ENCODE peak calls at places on chromosome 9, in five cellular contexts. G, W, Z, O and B are unnamed samples.

GRCh38 chr9:71285191-71285656 is 163.8 kb upstream of the TRPM3 start:
- DNase-seq in O (peak; percentile 63), Z (peak; percentile 80), W (peak; percentile 65), G (peak; percentile 3), B (no peak)

GRCh38 chr9:81313877-81314276 is 375.5 kb downstream of the TLE1 start:
- DNase-seq in Z (no peak), O (no peak), G (no peak), W (no peak), B (no peak)

GRCh38 chr9:114798793-114799427 is 6.9 kb downstream of the TNFSF15 start:
- DNase-seq in O (no peak), G (no peak), Z (no peak), W (no peak), B (no peak)

GRCh38 chr9:92132501-92132900 is 17.3 kb upstream of the SPTLC1 start:
- DNase-seq in G (no peak), O (no peak), Z (no peak), W (no peak), B (no peak)

GRCh38 chr9:81626511-81626910 is 62.8 kb downstream of the TLE1 start:
- DNase-seq in Z (peak; percentile 44), O (no peak), G (no peak), W (no peak), B (no peak)

GRCh38 chr9:95741631-95742030 is 133.9 kb upstream of the ERCC6L2 start:
- DNase-seq in O (no peak), W (no peak), Z (no peak), G (no peak), B (no peak)

GRCh38 chr9:12775373-12775962 is 648 bp downstream of the LURAP1L start:
- DNase-seq in Z (no peak), O (no peak), W (no peak), G (no peak), B (no peak)

GRCh38 chr9:41229408-41230401 is 40.6 kb upstream of the ZNG1F start:
- DNase-seq in O (peak; percentile 6), W (peak; percentile 28), G (no peak), Z (peak; percentile 15), B (peak; percentile 98)

GRCh38 chr9:110427497-110428104 is 89.9 kb upstream of the TXNDC8 start:
- DNase-seq in G (no peak), Z (peak; percentile 74), O (peak; percentile 29), W (peak; percentile 59), B (no peak)

GRCh38 chr9:115063058-115063850 is 54.7 kb downstream of the TNC start:
- DNase-seq in G (no peak), W (peak; percentile 34), O (no peak), Z (peak; percentile 7), B (no peak)

GRCh38 chr9:36788534-36788933 is 215.8 kb downstream of the MELK start:
- DNase-seq in O (peak; percentile 39), Z (peak; percentile 6), G (no peak), W (no peak), B (no peak)

GRCh38 chr9:86350006-86350755 is 4.0 kb downstream of the TUT7 start:
- DNase-seq in O (peak; percentile 82), G (no peak), W (no peak), Z (no peak), B (no peak)

GRCh38 chr9:135574943-135575342 is 13.4 kb downstream of the PAEP start:
- DNase-seq in W (no peak), Z (no peak), G (no peak), O (no peak), B (no peak)

GRCh38 chr9:96436063-96436455 is 13.9 kb upstream of the HABP4 start:
- DNase-seq in G (no peak), W (no peak), Z (no peak), O (no peak), B (no peak)

GRCh38 chr9:106883626-106884190 is 20.7 kb downstream of the ZNF462 start:
- DNase-seq in Z (peak; percentile 63), W (peak; percentile 59), O (no peak), G (no peak), B (no peak)

GRCh38 chr9:21931428-21931827 is 62.8 kb downstream of the CDKN2A start:
- DNase-seq in Z (no peak), O (no peak), G (no peak), W (no peak), B (no peak)

GRCh38 chr9:113609562-113610318 is 146.2 kb downstream of the RGS3 start:
- DNase-seq in G (no peak), O (no peak), W (peak; percentile 89), Z (peak; percentile 65), B (peak; percentile 67)

GRCh38 chr9:109278848-109279247 is 42.0 kb downstream of the EPB41L4B start:
- DNase-seq in O (no peak), G (no peak), Z (no peak), W (no peak), B (no peak)

GRCh38 chr9:135992486-135993408 is 31.6 kb upstream of the UBAC1 start:
- DNase-seq in G (peak; percentile 31), Z (peak; percentile 86), O (peak; percentile 88), W (peak; percentile 93), B (no peak)

GRCh38 chr9:93577940-93578682 is 1.7 kb downstream of the PHF2 start:
- DNase-seq in W (no peak), O (peak; percentile 16), G (no peak), Z (no peak), B (peak; percentile 56)

GRCh38 chr9:94922098-94922607 is 195.7 kb downstream of the AOPEP start:
- DNase-seq in O (no peak), G (no peak), Z (peak; percentile 98), W (peak; percentile 90), B (peak; percentile 95)

GRCh38 chr9:137278061-137278912 is 761 bp downstream of the TOR4A start:
- DNase-seq in Z (peak; percentile 14), O (peak; percentile 68), W (no peak), G (no peak), B (no peak)

GRCh38 chr9:137279741-137280477 is 2.4 kb downstream of the TOR4A start:
- DNase-seq in W (no peak), G (no peak), Z (no peak), O (no peak), B (peak; percentile 93)

GRCh38 chr9:137281345-137282116 is 4.0 kb downstream of the TOR4A start:
- DNase-seq in Z (no peak), G (no peak), W (no peak), O (no peak), B (no peak)

GRCh38 chr9:137278913-137279711 is 1.6 kb downstream of the TOR4A start:
- DNase-seq in G (no peak), O (no peak), W (no peak), Z (no peak), B (peak; percentile 92)

GRCh38 chr9:137280478-137281344 is 3.2 kb downstream of the TOR4A start:
- DNase-seq in O (no peak), Z (peak; percentile 28), G (no peak), W (peak; percentile 32), B (peak; percentile 94)
- TF ChIP-seq CTCF in O (no peak), Z (peak; percentile 46), G (no peak), W (peak; percentile 25), B (peak; percentile 82)

GRCh38 chr9:127505396-127506116 is 54.2 kb downstream of the LRSAM1 start:
- DNase-seq in W (peak; percentile 40), G (no peak), O (peak; percentile 50), Z (peak; percentile 59), B (no peak)
- TF ChIP-seq CTCF in W (peak; percentile 41), G (no peak), O (peak; percentile 67), Z (peak; percentile 77), B (peak; percentile 76)

GRCh38 chr9:98484218-98484617 is 224.5 kb downstream of the GABBR2 start:
- DNase-seq in O (no peak), G (no peak), W (no peak), Z (peak; percentile 39), B (no peak)
- TF ChIP-seq CTCF in O (no peak), G (no peak), W (peak; percentile 24), Z (peak; percentile 42), B (no peak)

DNA sequence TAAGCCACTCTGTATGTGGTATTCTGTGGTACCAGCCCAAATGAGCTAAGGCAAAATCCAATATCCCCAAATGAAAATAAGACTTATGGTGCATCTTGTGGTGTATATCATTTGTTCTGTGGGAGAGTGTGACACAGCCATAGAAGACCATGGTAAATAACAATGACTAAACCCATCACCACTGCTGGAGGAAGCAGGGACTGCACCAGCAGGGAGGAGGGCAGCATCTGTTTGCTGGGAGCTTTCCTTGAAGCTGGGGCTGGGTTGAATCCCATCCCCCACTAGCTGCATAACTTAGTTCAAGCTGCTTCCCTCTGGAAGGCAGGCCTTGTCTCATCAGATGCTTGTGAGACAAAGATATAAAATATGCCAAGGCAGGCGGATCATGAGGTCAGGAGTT is 14.2 kb downstream of the GADD45G start:
- DNase-seq in O (no peak), W (no peak), Z (no peak), G (no peak), B (no peak)
- TF ChIP-seq CTCF in O (no peak), W (no peak), Z (no peak), G (no peak), B (no peak)

GRCh38 chr9:4740623-4741364 is at the start of gene AK3:
- DNase-seq in W (peak; percentile 86), O (peak; percentile 94), G (peak; percentile 83), Z (peak; percentile 92), B (no peak)
- TF ChIP-seq CTCF in W (no peak), O (peak; percentile 49), G (no peak), Z (peak; percentile 32), B (peak; percentile 66)

GRCh38 chr9:122096620-122097415 is 3.7 kb upstream of the TTLL11 start:
- DNase-seq in Z (no peak), O (no peak), W (no peak), G (no peak), B (no peak)

GRCh38 chr9:122100756-122101155 is 7.6 kb upstream of the TTLL11 start:
- DNase-seq in O (no peak), Z (no peak), G (no peak), W (no peak), B (no peak)

GRCh38 chr9:122097679-122098315 is 4.7 kb upstream of the TTLL11 start:
- DNase-seq in Z (no peak), G (no peak), O (no peak), W (peak; percentile 60), B (no peak)

GRCh38 chr9:122102156-122102555 is 9.0 kb upstream of the TTLL11 start:
- DNase-seq in W (no peak), O (no peak), Z (no peak), G (no peak), B (no peak)

GRCh38 chr9:122099271-122099869 is 6.3 kb upstream of the TTLL11 start:
- DNase-seq in Z (peak; percentile 86), G (peak; percentile 74), W (peak; percentile 80), O (peak; percentile 84), B (no peak)
- TF ChIP-seq CTCF in Z (peak; percentile 86), G (peak; percentile 90), W (peak; percentile 76), O (peak; percentile 88), B (peak; percentile 94)